ENCODE peak calls at places on chromosomes 1 and 21, in four cellular contexts. X is IMR-90, P is AG04450, A is pancreas. M is an unnamed sample.

GRCh38 chr1:20717452-20718342 is at the start of gene KIF17:
- DNase-seq in A (peak; percentile 68), X (peak; percentile 72), P (peak; percentile 39), M (peak; percentile 87)

GRCh38 chr1:160884579-160884978 is 401 bp downstream of the ITLN1 start:
- DNase-seq in P (no peak), A (no peak), X (no peak), M (no peak)

GRCh38 chr1:79074975-79075374 is 68.4 kb upstream of the ADGRL4 start:
- DNase-seq in P (no peak), X (no peak), A (no peak), M (no peak)

GRCh38 chr1:21324368-21325137 is 34.3 kb upstream of the ECE1 start:
- DNase-seq in A (peak; percentile 80), X (peak; percentile 91), P (no peak), M (peak; percentile 84)

GRCh38 chr1:3172431-3173112 is 103.6 kb downstream of the PRDM16 start:
- DNase-seq in P (no peak), X (no peak), A (no peak), M (no peak)

GRCh38 chr21:33067457-33067856 is 2.5 kb upstream of the OLIG1 start:
- DNase-seq in X (no peak), A (no peak), P (no peak), M (no peak)

GRCh38 chr1:32920833-32921232 is 19.6 kb upstream of the TMEM54 start:
- DNase-seq in P (no peak), X (no peak), A (no peak), M (no peak)

GRCh38 chr21:45393833-45394638 is 10.9 kb upstream of the COL18A1 start:
- DNase-seq in X (no peak), P (no peak), A (peak; percentile 5), M (peak; percentile 36)

GRCh38 chr1:221742555-221743415 is 896 bp upstream of the DUSP10 start:
- DNase-seq in P (no peak), X (peak; percentile 65), A (peak; percentile 91), M (peak; percentile 96)

GRCh38 chr1:32508751-32509140 is 30.5 kb upstream of the ZBTB8A start:
- DNase-seq in A (no peak), X (peak; percentile 17), P (no peak), M (no peak)

GRCh38 chr1:179929955-179930798 is 24.4 kb upstream of the CEP350 start:
- DNase-seq in A (peak; percentile 22), X (no peak), P (no peak), M (no peak)

GRCh38 chr1:213650603-213651002 is 337.2 kb upstream of the PROX1 start:
- DNase-seq in P (no peak), A (no peak), X (no peak), M (no peak)

GRCh38 chr1:903721-904270 is 19.9 kb upstream of the SAMD11 start:
- DNase-seq in A (no peak), X (no peak), P (no peak), M (peak; percentile 43)

GRCh38 chr1:247448107-247448778 is 9.7 kb downstream of the OR2B11 start:
- DNase-seq in X (peak; percentile 31), P (no peak), A (peak; percentile 43), M (peak; percentile 80)

GRCh38 chr1:174875306-174875705 is 124.4 kb upstream of the CACYBP start:
- DNase-seq in P (no peak), A (peak; percentile 89), X (no peak), M (peak; percentile 65)

GRCh38 chr1:163583782-163584181 is 262.0 kb downstream of the NUF2 start:
- DNase-seq in P (no peak), X (no peak), A (no peak), M (no peak)

GRCh38 chr1:100896481-100896982 is 642 bp downstream of the SLC30A7 start:
- DNase-seq in A (peak; percentile 26), X (peak; percentile 65), P (no peak), M (no peak)

GRCh38 chr1:212610575-212610967 is 2.0 kb downstream of the ATF3 start:
- DNase-seq in P (no peak), X (no peak), A (no peak), M (no peak)
- H3K27ac ChIP-seq in P (no peak overlapping the region), X (no peak overlapping the region), A (no peak overlapping the region), M (no peak overlapping the region)

DNA sequence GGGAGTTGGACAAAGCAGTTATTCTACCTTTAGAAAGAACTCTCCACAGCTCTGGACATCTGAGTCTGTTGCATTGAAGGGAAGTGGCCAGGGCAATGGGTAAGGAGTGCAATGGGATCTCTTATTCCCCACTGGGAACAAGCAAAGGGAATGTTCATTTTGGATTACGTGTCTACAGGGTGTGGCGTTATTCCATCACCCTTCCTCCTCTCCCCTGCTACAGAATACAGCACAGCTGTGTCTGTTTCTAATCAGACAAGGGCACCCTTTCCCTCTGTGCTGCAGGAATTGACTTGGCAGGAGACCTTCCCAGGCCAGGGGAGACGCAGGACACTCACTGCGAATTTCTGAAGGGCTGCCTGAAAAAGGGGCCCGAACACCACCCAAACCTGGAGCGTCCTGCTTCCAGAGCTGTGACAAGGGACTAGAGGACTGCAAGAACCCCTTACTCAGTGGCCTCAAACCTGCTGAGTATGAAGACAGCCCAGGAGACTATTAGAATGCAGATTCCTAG is 163.6 kb upstream of the RAB4A start:
- DNase-seq in P (no peak), A (no peak), X (no peak), M (no peak)
- H3K27me3 ChIP-seq in P (peaks cover 21% of the 10 kb centered on the region), A (no peaks in the 10 kb centered on the region), X (peaks cover 44% of the 10 kb centered on the region), M (no peaks in the 10 kb centered on the region)

GRCh38 chr1:238558746-238559145 is 668.0 kb upstream of the ZP4 start:
- DNase-seq in X (no peak), A (no peak), P (no peak), M (no peak)

GRCh38 chr1:238562376-238562775 is 671.7 kb upstream of the ZP4 start:
- DNase-seq in P (no peak), A (no peak), X (peak; percentile 38), M (no peak)

GRCh38 chr1:238552271-238552670 is 661.5 kb upstream of the ZP4 start:
- DNase-seq in P (no peak), X (no peak), A (no peak), M (no peak)

GRCh38 chr1:238558156-238558555 is 667.4 kb upstream of the ZP4 start:
- DNase-seq in A (no peak), X (peak; percentile 81), P (no peak), M (no peak)
- H3K27ac ChIP-seq in A (no peak overlapping the region), X (no peak overlapping the region), P (no peak overlapping the region), M (no peak overlapping the region)

DNA sequence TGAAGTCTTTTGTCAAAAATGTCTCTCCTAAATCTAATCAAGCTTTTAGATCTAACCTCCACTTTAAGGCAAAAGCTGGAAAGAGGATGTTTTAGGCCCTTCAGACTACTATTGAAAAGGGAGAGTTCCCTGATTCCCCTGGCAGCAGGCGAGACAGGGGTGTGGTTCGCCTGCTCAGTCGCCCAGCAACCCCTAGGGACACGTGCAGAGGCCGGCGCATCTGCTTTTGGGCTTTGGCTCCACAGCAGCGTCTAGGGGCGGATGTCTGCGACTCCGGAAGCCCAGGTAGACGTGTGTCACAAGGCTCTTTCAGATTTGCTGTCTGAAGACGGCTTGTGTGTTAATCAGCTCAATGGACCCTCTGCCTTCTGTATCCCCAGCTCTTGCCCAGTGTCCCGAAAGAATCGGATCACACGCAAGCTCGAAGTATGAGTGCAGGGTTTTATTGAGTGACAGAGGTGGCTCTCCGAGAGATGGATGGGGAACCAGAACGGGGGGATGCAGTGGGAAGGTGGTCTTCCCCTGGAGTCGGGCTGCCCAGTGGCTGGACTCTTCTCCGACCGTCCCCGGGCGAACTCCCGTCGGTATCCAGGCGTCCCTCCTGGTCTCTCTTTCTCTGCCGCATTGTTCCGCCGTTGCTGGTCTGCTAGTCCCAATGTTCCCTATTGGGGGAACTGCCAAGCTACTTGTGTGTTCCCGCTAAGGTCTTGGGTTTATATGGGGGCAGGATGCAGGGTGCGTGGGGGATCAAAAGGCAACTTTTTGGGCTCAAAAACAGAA is 45.5 kb downstream of the OLFML2B start:
- DNase-seq in P (no peak), A (no peak), X (no peak), M (no peak)
- H3K27me3 ChIP-seq in P (peaks cover 17% of the 10 kb centered on the region), A (no peaks in the 10 kb centered on the region), X (peaks cover 14% of the 10 kb centered on the region), M (no peaks in the 10 kb centered on the region)

GRCh38 chr1:54265661-54266060 is 65.7 kb downstream of the MRPL37 start:
- DNase-seq in A (no peak), X (no peak), P (no peak), M (no peak)
- H3K27ac ChIP-seq in A (no peak overlapping the region), X (no peak overlapping the region), P (no peak overlapping the region), M (no peak overlapping the region)

GRCh38 chr1:155126494-155127104 is 1.1 kb upstream of the EFNA1 start:
- DNase-seq in P (no peak), A (peak; percentile 65), X (peak; percentile 27), M (peak; percentile 92)

GRCh38 chr1:155127105-155127671 is 488 bp upstream of the EFNA1 start:
- DNase-seq in P (no peak), X (peak; percentile 57), A (peak; percentile 86), M (peak; percentile 88)

GRCh38 chr1:155127672-155128468 is at the start of gene EFNA1:
- DNase-seq in X (no peak), A (peak; percentile 70), P (no peak), M (peak; percentile 84)

GRCh38 chr1:155128755-155129473 is 1.2 kb downstream of the EFNA1 start:
- DNase-seq in X (no peak), A (peak; percentile 74), P (no peak), M (peak; percentile 55)

GRCh38 chr1:155128469-155128754 is 736 bp downstream of the EFNA1 start:
- DNase-seq in X (no peak), A (no peak), P (no peak), M (no peak)
- H3K27me3 ChIP-seq in X (peaks cover 40% of the 10 kb centered on the region), A (no peaks in the 10 kb centered on the region), P (peaks cover 41% of the 10 kb centered on the region), M (peaks cover 13% of the 10 kb centered on the region)

GRCh38 chr1:183039985-183040447 is 16.8 kb downstream of the LAMC1 start:
- DNase-seq in X (peak; percentile 88), P (peak; percentile 72), A (no peak), M (no peak)
- H3K27ac ChIP-seq in X (no peak overlapping the region), P (peak overlapping the region; percentile 75), A (no peak overlapping the region), M (no peak overlapping the region)

GRCh38 chr1:201113451-201114244 is 1.4 kb upstream of the CACNA1S start:
- DNase-seq in P (no peak), X (no peak), A (no peak), M (no peak)
- H3K27me3 ChIP-seq in P (peaks cover 42% of the 10 kb centered on the region), X (peaks cover 51% of the 10 kb centered on the region), A (no peaks in the 10 kb centered on the region), M (peaks cover 7% of the 10 kb centered on the region)